ENCODE peak calls at places on chromosomes 7 and 10, in six cellular contexts. X is lower leg skin; V is fibroblast of pulmonary artery; F is fibroblast of mammary gland; U is CD8-positive, alpha-beta T cell; Y is left ventricle myocardium inferior. D is an unnamed sample.
A peak's percentile ranks its signal among the peaks of the same experiment; 100 is the strongest.

GRCh38 chr7:102260856-102261255 is 25.8 kb upstream of the SH2B2 start:
- DNase-seq in X (no peak), V (peak; percentile 50), F (peak; percentile 29), U (no peak), Y (peak; percentile 49), D (peak; percentile 71)

GRCh38 chr10:74058071-74058470 is 60.2 kb downstream of the VCL start:
- DNase-seq in X (no peak), V (no peak), F (no peak), U (no peak), Y (no peak), D (no peak)

GRCh38 chr7:98116656-98117461 is 10.2 kb downstream of the LMTK2 start:
- DNase-seq in X (no peak), V (no peak), F (peak; percentile 16), U (no peak), Y (no peak), D (peak; percentile 71)

GRCh38 chr10:111360260-111360925 is 283.6 kb downstream of the ADRA2A start:
- DNase-seq in X (no peak), V (peak; percentile 0), F (peak; percentile 28), U (peak; percentile 22), Y (peak; percentile 14), D (peak; percentile 1)

GRCh38 chr10:75788394-75789205 is 357.2 kb downstream of the LRMDA start:
- DNase-seq in X (peak; percentile 68), V (peak; percentile 76), F (peak; percentile 85), U (no peak), Y (no peak), D (peak; percentile 36)

GRCh38 chr10:11284291-11285085 is 266.8 kb downstream of the CELF2 start:
- DNase-seq in X (no peak), V (no peak), F (peak; percentile 9), U (no peak), Y (no peak), D (no peak)

GRCh38 chr7:33686001-33686591 is 219.2 kb upstream of the BMPER start:
- DNase-seq in X (no peak), V (no peak), F (no peak), U (no peak), Y (no peak), D (no peak)

GRCh38 chr7:22005151-22005550 is 59.5 kb upstream of the CDCA7L start:
- DNase-seq in X (no peak), V (no peak), F (no peak), U (no peak), Y (no peak), D (no peak)

GRCh38 chr10:121131426-121132277 is 280.5 kb downstream of the WDR11 start:
- DNase-seq in X (no peak), V (no peak), F (no peak), U (no peak), Y (no peak), D (no peak)

GRCh38 chr10:34808336-34808735 is 6.8 kb downstream of the PARD3 start:
- DNase-seq in X (no peak), V (no peak), F (no peak), U (no peak), Y (no peak), D (no peak)

GRCh38 chr10:34809796-34810195 is 5.3 kb downstream of the PARD3 start:
- DNase-seq in X (no peak), V (no peak), F (no peak), U (no peak), Y (no peak), D (no peak)

GRCh38 chr10:34811968-34812514 is 3.1 kb downstream of the PARD3 start:
- DNase-seq in X (no peak), V (peak; percentile 56), F (peak; percentile 49), U (no peak), Y (no peak), D (peak; percentile 43)

GRCh38 chr10:34811126-34811967 is 3.7 kb downstream of the PARD3 start:
- DNase-seq in X (no peak), V (no peak), F (no peak), U (no peak), Y (no peak), D (no peak)

GRCh38 chr10:34808789-34809745 is 6.0 kb downstream of the PARD3 start:
- DNase-seq in X (peak; percentile 36), V (no peak), F (no peak), U (no peak), Y (peak; percentile 42), D (peak; percentile 56)
- H3K4me3 ChIP-seq in X (no peak overlapping the region), V (peak overlapping the region; percentile 8), F (peak overlapping the region; percentile 15), U (no peak overlapping the region), Y (peak overlapping the region; percentile 48), D (peak overlapping the region; percentile 53)

GRCh38 chr7:158778476-158778875 is 50.8 kb downstream of the ESYT2 start:
- DNase-seq in X (no peak), V (no peak), F (peak; percentile 84), U (no peak), Y (no peak), D (peak; percentile 65)

GRCh38 chr7:158781976-158782637 is 47.2 kb downstream of the ESYT2 start:
- DNase-seq in X (no peak), V (no peak), F (no peak), U (no peak), Y (no peak), D (no peak)

GRCh38 chr7:158777793-158778192 is 51.5 kb downstream of the ESYT2 start:
- DNase-seq in X (no peak), V (no peak), F (no peak), U (no peak), Y (no peak), D (no peak)

GRCh38 chr7:158781217-158781975 is 47.9 kb downstream of the ESYT2 start:
- DNase-seq in X (no peak), V (no peak), F (no peak), U (no peak), Y (no peak), D (no peak)

DNA sequence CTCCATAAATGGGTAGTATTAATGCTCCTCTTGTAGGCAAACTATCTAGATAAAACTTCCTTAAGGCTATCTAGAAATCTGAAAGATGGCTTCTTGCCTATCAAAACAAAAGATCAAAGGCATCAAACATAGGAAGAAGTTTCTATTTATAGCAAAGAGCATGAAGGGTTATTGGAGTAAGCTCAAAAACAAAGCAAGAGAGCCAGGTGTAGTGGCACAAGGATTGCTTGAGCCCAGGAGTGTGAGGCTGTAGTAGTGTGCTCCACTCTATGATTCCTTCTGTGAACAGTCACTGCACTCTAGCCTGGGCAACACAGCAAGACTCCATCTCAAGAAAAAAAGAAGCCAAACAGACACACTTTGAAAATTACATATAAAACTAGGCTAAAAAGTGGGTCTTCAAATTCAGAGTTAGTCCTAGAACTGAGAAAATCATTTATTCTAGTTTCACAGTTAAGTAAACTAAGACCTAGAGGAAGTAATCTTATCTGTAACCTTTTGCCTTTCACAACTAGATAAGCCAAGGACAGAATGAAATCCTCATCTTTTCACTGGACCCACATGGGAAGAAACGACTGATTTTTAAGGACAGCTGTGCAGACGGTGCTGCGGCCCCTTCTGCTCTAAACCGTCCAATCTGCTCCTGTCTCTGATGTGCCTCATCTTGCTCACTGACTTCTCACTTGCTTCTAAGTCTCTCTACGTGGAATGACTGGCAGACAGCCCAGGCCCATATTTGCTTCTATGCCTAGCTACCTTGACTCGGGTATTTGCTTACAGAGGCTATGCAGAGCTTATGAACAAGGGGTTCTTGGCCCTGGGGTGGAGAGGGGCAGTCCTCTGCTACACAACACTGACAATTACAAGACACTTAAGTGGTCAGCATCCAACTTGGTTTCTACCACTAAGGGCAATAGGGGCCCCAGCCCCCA is 50.0 kb downstream of the ESYT2 start:
- DNase-seq in X (no peak), V (no peak), F (no peak), U (peak; percentile 18), Y (no peak), D (peak; percentile 45)
- TF ChIP-seq CTCF in X (no peak), V (no peak), F (no peak), U (no peak), Y (no peak), D (no peak)

DNA sequence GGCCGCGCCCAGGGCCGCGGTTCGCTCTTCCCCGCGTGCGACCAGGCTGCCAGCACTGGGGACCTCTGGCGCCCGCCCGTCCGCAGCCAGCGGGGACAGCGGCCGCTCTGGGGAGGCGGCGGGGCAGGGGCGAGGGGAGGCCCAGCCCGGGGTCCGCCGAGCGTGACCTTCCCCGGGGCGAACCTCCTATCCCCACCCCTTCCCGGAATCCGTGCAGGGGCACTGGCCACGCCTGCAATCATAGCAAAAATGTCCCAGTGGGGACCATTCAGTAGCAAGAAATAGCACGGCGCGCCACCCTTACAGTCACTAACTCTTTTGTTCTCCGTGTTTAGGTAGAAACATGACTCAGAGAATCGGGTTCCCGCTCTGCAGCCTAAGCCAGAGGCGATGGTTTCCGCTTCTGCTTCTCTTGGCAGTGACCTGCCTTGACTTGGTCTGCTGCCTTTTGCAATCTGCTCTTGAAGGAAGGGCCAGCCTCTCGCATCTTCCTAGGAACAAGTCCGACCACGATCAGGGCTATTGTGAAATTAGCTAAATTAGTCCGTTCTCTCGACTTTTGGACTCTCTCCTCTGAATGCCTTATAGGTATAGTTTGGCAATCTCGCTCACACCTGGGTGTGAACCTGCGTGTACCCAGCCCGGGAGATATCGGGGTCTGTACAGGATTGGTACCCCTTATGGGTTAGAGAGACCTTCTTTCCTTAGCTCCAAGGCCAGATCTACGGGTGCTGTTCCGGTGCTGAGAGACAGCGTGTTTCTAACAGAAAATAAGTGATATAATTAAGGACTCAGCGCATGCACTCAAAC is 79.4 kb upstream of the ACBD5 start:
- DNase-seq in X (peak; percentile 66), V (peak; percentile 77), F (peak; percentile 42), U (no peak), Y (peak; percentile 49), D (peak; percentile 43)
- H3K4me3 ChIP-seq in X (no peak overlapping the region), V (peak overlapping the region; percentile 47), F (no peak overlapping the region), U (no peak overlapping the region), Y (peak overlapping the region; percentile 63), D (peak overlapping the region; percentile 46)

GRCh38 chr10:95867866-95868265 is 39.9 kb upstream of the CC2D2B start:
- DNase-seq in X (no peak), V (no peak), F (no peak), U (no peak), Y (no peak), D (no peak)

GRCh38 chr10:95866448-95866842 is 41.3 kb upstream of the CC2D2B start:
- DNase-seq in X (no peak), V (no peak), F (no peak), U (no peak), Y (no peak), D (no peak)

GRCh38 chr10:95861401-95861800 is 46.4 kb upstream of the CC2D2B start:
- DNase-seq in X (no peak), V (no peak), F (no peak), U (no peak), Y (no peak), D (peak; percentile 44)

GRCh38 chr10:95865814-95866447 is 41.8 kb upstream of the CC2D2B start:
- DNase-seq in X (no peak), V (no peak), F (no peak), U (no peak), Y (no peak), D (no peak)

DNA sequence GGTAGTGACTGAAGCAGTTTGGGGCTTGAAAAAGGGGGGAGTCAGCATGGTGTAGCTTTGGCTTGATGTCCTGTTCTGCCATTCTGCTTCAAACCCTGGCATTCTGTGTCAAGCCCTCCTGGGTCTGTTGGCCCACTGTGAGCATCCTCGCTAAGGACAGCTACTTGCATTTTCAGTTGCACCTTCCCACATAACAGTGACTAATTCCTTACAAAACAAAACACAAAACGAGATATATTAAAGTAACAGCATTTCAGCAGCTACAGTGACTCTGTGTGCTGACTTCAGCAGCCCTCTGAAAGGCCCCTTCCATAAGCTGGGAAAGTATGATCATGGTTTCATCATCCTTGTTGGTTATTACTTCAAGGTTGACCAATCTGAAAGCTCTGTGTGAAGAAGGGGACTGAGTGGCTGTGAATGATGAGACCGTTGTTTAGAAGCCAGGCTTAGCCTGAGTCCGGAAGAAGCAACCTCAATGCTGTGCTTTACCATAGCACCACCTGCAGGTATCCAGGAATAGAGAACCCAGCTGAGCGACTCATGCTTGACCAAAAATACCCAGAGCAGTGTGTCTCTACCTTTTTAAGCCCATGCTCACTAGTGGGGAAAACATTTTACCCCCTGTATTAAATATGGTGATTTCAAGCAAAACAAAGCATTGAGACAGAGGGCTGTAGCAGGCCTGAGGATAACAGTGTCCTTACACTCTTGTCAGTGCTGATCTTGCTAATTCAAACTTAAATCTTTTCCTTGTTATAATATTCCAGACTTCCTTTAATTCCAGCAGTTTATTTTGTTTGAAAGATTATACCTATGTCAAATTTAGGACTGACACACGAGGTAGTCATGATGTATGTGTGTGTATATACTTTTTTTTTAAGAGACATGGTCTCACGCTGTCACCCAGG is 42.6 kb upstream of the CC2D2B start:
- DNase-seq in X (peak; percentile 50), V (peak; percentile 92), F (peak; percentile 85), U (peak; percentile 39), Y (no peak), D (peak; percentile 95)
- TF ChIP-seq CTCF in X (no peak), V (peak; percentile 94), F (peak; percentile 88), U (peak; percentile 30), Y (peak; percentile 72), D (peak; percentile 97)